ENCODE peak calls at places on chromosomes 11 and 22, in six cellular contexts. Q is uterus, Z is IMR-90, D is heart right ventricle, J is GM23338, I is transverse colon. A is an unnamed sample.
A peak's percentile ranks its signal among the peaks of the same experiment; 100 is the strongest.

GRCh38 chr11:74686792-74687191 is 44.4 kb downstream of the CHRDL2 start:
- DNase-seq in Q (no peak), Z (peak; percentile 82), D (no peak), J (no peak), I (no peak), A (no peak)

GRCh38 chr11:32893091-32893946 is 708 bp downstream of the QSER1 start:
- DNase-seq in Q (peak; percentile 77), Z (peak; percentile 26), D (peak; percentile 30), J (peak; percentile 82), I (peak; percentile 55), A (peak; percentile 49)

GRCh38 chr11:86047275-86047991 is 21.5 kb downstream of the PICALM start:
- DNase-seq in Q (no peak), Z (peak; percentile 54), D (no peak), J (no peak), I (no peak), A (peak; percentile 75)

GRCh38 chr22:23458663-23459541 is 121.2 kb downstream of the IGLL1 start:
- DNase-seq in Q (no peak), Z (no peak), D (no peak), J (no peak), I (no peak), A (no peak)

GRCh38 chr22:43035250-43035649 is 20.3 kb upstream of the PACSIN2 start:
- DNase-seq in Q (no peak), Z (no peak), D (no peak), J (no peak), I (no peak), A (no peak)

GRCh38 chr11:108496643-108497256 is 1.4 kb downstream of the POGLUT3 start:
- DNase-seq in Q (no peak), Z (peak; percentile 31), D (no peak), J (no peak), I (no peak), A (no peak)

GRCh38 chr22:39349506-39349966 is 255 bp upstream of the SYNGR1 start:
- DNase-seq in Q (peak; percentile 39), Z (no peak), D (peak; percentile 53), J (peak; percentile 77), I (peak; percentile 27), A (no peak)

GRCh38 chr11:117097567-117098268 is 510 bp downstream of the SIK3 start:
- DNase-seq in Q (no peak), Z (no peak), D (peak; percentile 59), J (peak; percentile 68), I (peak; percentile 44), A (peak; percentile 31)

GRCh38 chr11:130776044-130776390 is 140.3 kb downstream of the SNX19 start:
- DNase-seq in Q (no peak), Z (no peak), D (no peak), J (no peak), I (no peak), A (no peak)

GRCh38 chr11:103109818-103110388 is 677 bp downstream of the DYNC2H1 start:
- DNase-seq in Q (peak; percentile 15), Z (no peak), D (no peak), J (no peak), I (no peak), A (no peak)

GRCh38 chr11:64284048-64284961 is at the start of gene BAD:
- DNase-seq in Q (peak; percentile 95), Z (peak; percentile 85), D (peak; percentile 95), J (peak; percentile 98), I (peak; percentile 97), A (peak; percentile 90)

GRCh38 chr22:50190182-50190951 is 4.7 kb downstream of the TRABD start:
- DNase-seq in Q (peak; percentile 60), Z (no peak), D (peak; percentile 85), J (peak; percentile 81), I (peak; percentile 91), A (peak; percentile 92)

GRCh38 chr11:29734287-29734686 is 282.5 kb downstream of the KCNA4 start:
- DNase-seq in Q (no peak), Z (no peak), D (no peak), J (no peak), I (no peak), A (no peak)

GRCh38 chr11:62713343-62713742 is 5.9 kb downstream of the GNG3 start:
- DNase-seq in Q (no peak), Z (no peak), D (no peak), J (no peak), I (peak; percentile 56), A (no peak)

GRCh38 chr11:116925050-116925449 is 87.6 kb upstream of the APOA1 start:
- DNase-seq in Q (no peak), Z (no peak), D (no peak), J (peak; percentile 20), I (peak; percentile 45), A (no peak)

GRCh38 chr11:68039526-68040086 is 781 bp downstream of the TCIRG1 start:
- DNase-seq in Q (no peak), Z (no peak), D (no peak), J (peak; percentile 44), I (no peak), A (no peak)

GRCh38 chr11:66104057-66104638 is 34.1 kb downstream of the PACS1 start:
- DNase-seq in Q (no peak), Z (no peak), D (no peak), J (no peak), I (no peak), A (no peak)

GRCh38 chr11:47552086-47552580 is 799 bp downstream of the CELF1 start:
- DNase-seq in Q (peak; percentile 25), Z (peak; percentile 52), D (no peak), J (peak; percentile 63), I (no peak), A (no peak)

GRCh38 chr11:66337103-66337899 is 1.1 kb upstream of the RIN1 start:
- DNase-seq in Q (no peak), Z (peak; percentile 56), D (no peak), J (no peak), I (no peak), A (no peak)

GRCh38 chr22:41925783-41926460 is 684 bp downstream of the TNFRSF13C start:
- DNase-seq in Q (no peak), Z (peak; percentile 34), D (peak; percentile 75), J (peak; percentile 89), I (peak; percentile 87), A (peak; percentile 79)

GRCh38 chr22:47472636-47473035 is 710.2 kb downstream of the TBC1D22A start:
- DNase-seq in Q (no peak), Z (no peak), D (no peak), J (no peak), I (no peak), A (no peak)

GRCh38 chr11:9148727-9149126 is 57.3 kb upstream of the SCUBE2 start:
- DNase-seq in Q (no peak), Z (no peak), D (no peak), J (no peak), I (no peak), A (no peak)
- H3K4me3 ChIP-seq in Q (no peak overlapping the region), Z (no peak overlapping the region), D (no peak overlapping the region), J (no peak overlapping the region), I (no peak overlapping the region), A (no peak overlapping the region)

GRCh38 chr11:114138411-114138810 is 78.9 kb downstream of the ZBTB16 start:
- DNase-seq in Q (no peak), Z (no peak), D (no peak), J (no peak), I (no peak), A (no peak)
- H3K4me1 ChIP-seq in Q (peaks cover 21% of the 10 kb centered on the region), Z (no peaks in the 10 kb centered on the region), D (peaks cover 98% of the 10 kb centered on the region), J (peaks cover 2% of the 10 kb centered on the region), I (peaks cover 83% of the 10 kb centered on the region), A (peaks cover 9% of the 10 kb centered on the region)

GRCh38 chr11:8810331-8811301 is 100.4 kb upstream of the AKIP1 start:
- DNase-seq in Q (peak; percentile 89), Z (peak; percentile 81), D (peak; percentile 82), J (peak; percentile 89), I (peak; percentile 83), A (peak; percentile 24)

GRCh38 chr11:8807544-8808225 is 103.3 kb upstream of the AKIP1 start:
- DNase-seq in Q (peak; percentile 80), Z (peak; percentile 93), D (no peak), J (no peak), I (peak; percentile 61), A (no peak)

GRCh38 chr11:8809605-8810272 is 101.2 kb upstream of the AKIP1 start:
- DNase-seq in Q (no peak), Z (no peak), D (no peak), J (no peak), I (no peak), A (no peak)

GRCh38 chr11:8808226-8808585 is 102.8 kb upstream of the AKIP1 start:
- DNase-seq in Q (no peak), Z (no peak), D (no peak), J (no peak), I (no peak), A (no peak)

GRCh38 chr11:8809185-8809584 is 101.8 kb upstream of the AKIP1 start:
- DNase-seq in Q (no peak), Z (no peak), D (no peak), J (no peak), I (no peak), A (no peak)
- H3K27ac ChIP-seq in Q (peak overlapping the region; percentile 90), Z (peak overlapping the region; percentile 90), D (peak overlapping the region; percentile 93), J (no peak overlapping the region), I (peak overlapping the region; percentile 90), A (no peak overlapping the region)

GRCh38 chr11:20022363-20023081 is 137.8 kb downstream of the DBX1 start:
- DNase-seq in Q (no peak), Z (peak; percentile 63), D (no peak), J (peak; percentile 91), I (no peak), A (no peak)

GRCh38 chr11:20020716-20021115 is 139.6 kb downstream of the DBX1 start:
- DNase-seq in Q (no peak), Z (no peak), D (no peak), J (no peak), I (no peak), A (no peak)

GRCh38 chr11:20023082-20023426 is 137.2 kb downstream of the DBX1 start:
- DNase-seq in Q (no peak), Z (no peak), D (no peak), J (no peak), I (no peak), A (no peak)

GRCh38 chr11:20021212-20021611 is 139.1 kb downstream of the DBX1 start:
- DNase-seq in Q (no peak), Z (no peak), D (no peak), J (no peak), I (no peak), A (no peak)

DNA sequence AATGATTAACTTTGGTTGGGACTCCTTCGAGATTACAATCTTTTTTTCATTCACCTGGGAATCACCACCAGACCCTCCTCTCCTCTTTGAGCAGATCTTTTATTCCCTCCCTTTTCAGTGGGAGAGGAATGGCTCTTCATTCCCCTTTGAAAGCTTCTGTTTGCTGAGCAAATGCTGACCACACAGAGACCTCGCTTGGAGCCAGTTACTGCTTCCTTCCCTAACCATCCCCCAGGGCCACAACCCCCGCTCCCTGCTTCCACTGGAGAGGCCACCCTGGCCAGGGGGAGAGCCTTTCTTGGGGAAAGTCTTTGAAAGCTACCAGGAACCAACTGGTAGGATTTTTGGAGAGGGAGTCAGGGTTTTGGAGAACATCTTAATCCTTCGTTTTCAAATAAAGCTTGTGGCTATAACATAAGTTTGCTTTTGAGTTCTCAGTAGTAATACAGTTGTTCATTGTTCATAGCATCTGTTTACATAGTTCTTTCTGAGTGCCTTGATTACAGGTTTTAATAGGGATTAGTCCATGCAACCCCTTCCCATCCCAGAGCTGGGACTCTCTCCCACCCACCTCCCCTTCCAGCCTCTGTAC is 138.4 kb downstream of the DBX1 start:
- DNase-seq in Q (no peak), Z (no peak), D (no peak), J (no peak), I (no peak), A (no peak)
- H3K4me3 ChIP-seq in Q (no peak overlapping the region), Z (no peak overlapping the region), D (no peak overlapping the region), J (peak overlapping the region; percentile 56), I (no peak overlapping the region), A (no peak overlapping the region)

A was measured in CD4-positive, CD25-positive, alpha-beta regulatory T cell.